ENCODE peak calls at places on chromosomes 6 and 20, in eight cellular contexts. One of them, this sample, is unnamed.

GRCh38 chr20:49399329-49399728 is 83.1 kb downstream of the KCNB1 start:
- DNase-seq in amniotic stem cell: no peak
- DNase-seq in BJ: no peak
- DNase-seq in effector memory CD8-positive, alpha-beta T cell: no peak
- DNase-seq in GM13976: no peak
- DNase-seq in GM23338: no peak
- DNase-seq in NCI-H446 treated with DMSO at 0.1 percent for 48 hours: no peak
- DNase-seq in RWPE1: no peak
- DNase-seq in this sample: no peak

GRCh38 chr6:85585741-85586140 is 7.9 kb downstream of the SNX14 start:
- DNase-seq in amniotic stem cell: no peak
- DNase-seq in BJ: no peak
- DNase-seq in effector memory CD8-positive, alpha-beta T cell: no peak
- DNase-seq in GM13976: no peak
- DNase-seq in GM23338: no peak
- DNase-seq in NCI-H446 treated with DMSO at 0.1 percent for 48 hours: no peak
- DNase-seq in RWPE1: no peak
- DNase-seq in this sample: no peak

GRCh38 chr20:36421641-36422040 is 115.5 kb downstream of the DLGAP4 start:
- DNase-seq in amniotic stem cell: no peak
- DNase-seq in BJ: no peak
- DNase-seq in effector memory CD8-positive, alpha-beta T cell: no peak
- DNase-seq in GM13976: no peak
- DNase-seq in GM23338: no peak
- DNase-seq in NCI-H446 treated with DMSO at 0.1 percent for 48 hours: no peak
- DNase-seq in RWPE1: no peak
- DNase-seq in this sample: no peak

GRCh38 chr20:57400821-57401564 is 9.8 kb downstream of the RBM38 start:
- DNase-seq in amniotic stem cell: no peak
- DNase-seq in BJ: no peak
- DNase-seq in effector memory CD8-positive, alpha-beta T cell: no peak
- DNase-seq in GM13976: peak
- DNase-seq in GM23338: no peak
- DNase-seq in NCI-H446 treated with DMSO at 0.1 percent for 48 hours: no peak
- DNase-seq in RWPE1: no peak
- DNase-seq in this sample: peak

GRCh38 chr6:84553527-84553926 is 210.9 kb downstream of the TBX18 start:
- DNase-seq in amniotic stem cell: no peak
- DNase-seq in BJ: no peak
- DNase-seq in effector memory CD8-positive, alpha-beta T cell: no peak
- DNase-seq in GM13976: no peak
- DNase-seq in GM23338: no peak
- DNase-seq in NCI-H446 treated with DMSO at 0.1 percent for 48 hours: no peak
- DNase-seq in RWPE1: no peak
- DNase-seq in this sample: no peak

GRCh38 chr6:84876723-84877514 is 112.5 kb upstream of the TBX18 start:
- DNase-seq in amniotic stem cell: no peak
- DNase-seq in BJ: no peak
- DNase-seq in effector memory CD8-positive, alpha-beta T cell: no peak
- DNase-seq in GM13976: no peak
- DNase-seq in GM23338: no peak
- DNase-seq in NCI-H446 treated with DMSO at 0.1 percent for 48 hours: no peak
- DNase-seq in RWPE1: no peak
- DNase-seq in this sample: no peak

GRCh38 chr20:17761612-17762011 is 61.8 kb downstream of the BANF2 start:
- DNase-seq in amniotic stem cell: no peak
- DNase-seq in BJ: no peak
- DNase-seq in effector memory CD8-positive, alpha-beta T cell: no peak
- DNase-seq in GM13976: no peak
- DNase-seq in GM23338: peak
- DNase-seq in NCI-H446 treated with DMSO at 0.1 percent for 48 hours: no peak
- DNase-seq in RWPE1: peak
- DNase-seq in this sample: no peak

GRCh38 chr6:143325379-143326140 is 124.9 kb downstream of the ADAT2 start:
- DNase-seq in amniotic stem cell: no peak
- DNase-seq in BJ: no peak
- DNase-seq in effector memory CD8-positive, alpha-beta T cell: no peak
- DNase-seq in GM13976: no peak
- DNase-seq in GM23338: no peak
- DNase-seq in NCI-H446 treated with DMSO at 0.1 percent for 48 hours: no peak
- DNase-seq in RWPE1: peak
- DNase-seq in this sample: no peak

GRCh38 chr20:24817351-24817750 is 131.7 kb upstream of the CST7 start:
- DNase-seq in amniotic stem cell: no peak
- DNase-seq in BJ: no peak
- DNase-seq in effector memory CD8-positive, alpha-beta T cell: no peak
- DNase-seq in GM13976: no peak
- DNase-seq in GM23338: no peak
- DNase-seq in NCI-H446 treated with DMSO at 0.1 percent for 48 hours: no peak
- DNase-seq in RWPE1: no peak
- DNase-seq in this sample: no peak

This sample was measured in GM12865.